ENCODE peak calls at places on chromosomes 1 and 21, in seven cellular contexts. A is IMR-90, F is H9, R is mesendoderm, K is neuronal stem cell, N is trophoblast cell, P is mesenchymal stem cell. O is an unnamed sample.

GRCh38 chr1:24551290-24551859 is 4.5 kb upstream of the NCMAP start:
- DNase-seq in A (no peak), F (no peak), R (no peak), K (no peak), N (no peak), P (no peak), O (no peak)

GRCh38 chr1:109392788-109393580 is 4.7 kb downstream of the SORT1 start:
- DNase-seq in A (peak), F (no peak), R (no peak), K (no peak), N (peak), P (peak), O (no peak)

GRCh38 chr1:36342426-36343185 is 19.2 kb upstream of the EVA1B start:
- DNase-seq in A (peak), F (peak), R (peak), K (no peak), N (peak), P (peak), O (no peak)

GRCh38 chr1:95116666-95117206 is 419 bp upstream of the TLCD4 start:
- DNase-seq in A (peak), F (peak), R (peak), K (peak), N (peak), P (peak), O (no peak)

GRCh38 chr1:166573199-166573598 is 266.1 kb upstream of the POGK start:
- DNase-seq in A (no peak), F (no peak), R (no peak), K (no peak), N (no peak), P (no peak), O (no peak)

GRCh38 chr1:2181752-2182151 is 12.8 kb downstream of the FAAP20 start:
- DNase-seq in A (no peak), F (no peak), R (no peak), K (no peak), N (no peak), P (no peak), O (no peak)

GRCh38 chr1:172898866-172899265 is 151.9 kb downstream of the TNFSF18 start:
- DNase-seq in A (peak), F (no peak), R (no peak), K (peak), N (no peak), P (no peak), O (no peak)

GRCh38 chr1:240608707-240609106 is 3.2 kb downstream of the GREM2 start:
- DNase-seq in A (no peak), F (peak), R (peak), K (no peak), N (peak), P (peak), O (no peak)

GRCh38 chr1:174996474-174996873 is 3.3 kb upstream of the CACYBP start:
- DNase-seq in A (peak), F (no peak), R (no peak), K (no peak), N (peak), P (peak), O (no peak)

GRCh38 chr1:233105225-233105624 is 154.8 kb downstream of the NTPCR start:
- DNase-seq in A (peak), F (no peak), R (no peak), K (no peak), N (peak), P (peak), O (no peak)

GRCh38 chr1:110068646-110069301 is 1.7 kb downstream of the ALX3 start:
- DNase-seq in A (no peak), F (peak), R (no peak), K (no peak), N (no peak), P (peak), O (no peak)

GRCh38 chr1:42686418-42686817 is 4.2 kb downstream of the YBX1 start:
- DNase-seq in A (no peak), F (no peak), R (no peak), K (no peak), N (no peak), P (no peak), O (no peak)

GRCh38 chr1:180270767-180271639 is 40.9 kb downstream of the LHX4 start:
- DNase-seq in A (peak), F (no peak), R (no peak), K (no peak), N (peak), P (peak), O (no peak)

GRCh38 chr1:227428803-227429202 is 110.5 kb upstream of the CDC42BPA start:
- DNase-seq in A (peak), F (no peak), R (no peak), K (no peak), N (no peak), P (peak), O (no peak)

GRCh38 chr21:43758811-43759210 is 17.3 kb downstream of the CSTB start:
- DNase-seq in A (no peak), F (no peak), R (no peak), K (no peak), N (no peak), P (no peak), O (no peak)

GRCh38 chr1:30397576-30397975 is 325.8 kb downstream of the MATN1 start:
- DNase-seq in A (no peak), F (no peak), R (no peak), K (no peak), N (no peak), P (no peak), O (no peak)

GRCh38 chr1:205665216-205665757 is 15.0 kb downstream of the SLC45A3 start:
- DNase-seq in A (no peak), F (no peak), R (no peak), K (no peak), N (no peak), P (no peak), O (no peak)

GRCh38 chr1:63621698-63622097 is 28.5 kb downstream of the PGM1 start:
- DNase-seq in A (peak), F (no peak), R (no peak), K (no peak), N (peak), P (peak), O (no peak)

GRCh38 chr1:89724369-89725015 is 91.6 kb downstream of the LRRC8C start:
- DNase-seq in A (peak), F (no peak), R (no peak), K (no peak), N (peak), P (no peak), O (no peak)

GRCh38 chr1:158933621-158934020 is 2.3 kb downstream of the PYHIN1 start:
- DNase-seq in A (no peak), F (no peak), R (no peak), K (no peak), N (no peak), P (no peak), O (no peak)

GRCh38 chr1:107965112-107965991 is at the start of gene VAV3:
- DNase-seq in A (peak), F (peak), R (peak), K (peak), N (peak), P (peak), O (peak)

GRCh38 chr1:33074193-33074945 is 6.6 kb upstream of the AZIN2 start:
- DNase-seq in A (no peak), F (no peak), R (no peak), K (no peak), N (no peak), P (no peak), O (no peak)

GRCh38 chr1:178093958-178094751 is at the start of gene RASAL2:
- DNase-seq in A (peak), F (peak), R (peak), K (peak), N (peak), P (peak), O (peak)

GRCh38 chr1:20686878-20687725 is 25.9 kb upstream of the DDOST start:
- DNase-seq in A (no peak), F (no peak), R (no peak), K (no peak), N (no peak), P (no peak), O (no peak)

GRCh38 chr1:228276901-228277490 is 69.2 kb downstream of the OBSCN start:
- DNase-seq in A (no peak), F (peak), R (no peak), K (no peak), N (no peak), P (no peak), O (peak)

GRCh38 chr1:225824522-225824921 is 14.6 kb downstream of the EPHX1 start:
- DNase-seq in A (no peak), F (no peak), R (no peak), K (no peak), N (no peak), P (no peak), O (no peak)

GRCh38 chr1:16275591-16275990 is 38.6 kb upstream of the CPLANE2 start:
- DNase-seq in A (no peak), F (no peak), R (no peak), K (no peak), N (no peak), P (no peak), O (no peak)

GRCh38 chr1:64598100-64598571 is 128.2 kb downstream of the CACHD1 start:
- DNase-seq in A (peak), F (no peak), R (peak), K (peak), N (peak), P (peak), O (no peak)

GRCh38 chr1:87973901-87974300 is 645.2 kb downstream of the LMO4 start:
- DNase-seq in A (no peak), F (no peak), R (no peak), K (no peak), N (no peak), P (no peak), O (no peak)

GRCh38 chr1:151976868-151977267 is 16.8 kb downstream of the S100A10 start:
- DNase-seq in A (peak), F (no peak), R (peak), K (no peak), N (peak), P (peak), O (no peak)

GRCh38 chr1:68232354-68233148 is at the start of gene WLS:
- DNase-seq in A (peak), F (peak), R (peak), K (no peak), N (peak), P (peak), O (no peak)

GRCh38 chr1:177780096-177780700 is 189.7 kb downstream of the SEC16B start:
- DNase-seq in A (peak), F (no peak), R (peak), K (no peak), N (peak), P (peak), O (no peak)

GRCh38 chr1:117818456-117818855 is 111.0 kb downstream of the GDAP2 start:
- DNase-seq in A (peak), F (no peak), R (no peak), K (no peak), N (no peak), P (no peak), O (no peak)

GRCh38 chr1:220767312-220768126 is 19.2 kb upstream of the MTARC1 start:
- DNase-seq in A (peak), F (no peak), R (no peak), K (no peak), N (peak), P (peak), O (no peak)

GRCh38 chr1:78650114-78650513 is 483 bp downstream of the IFI44 start:
- DNase-seq in A (no peak), F (no peak), R (no peak), K (no peak), N (no peak), P (no peak), O (no peak)

GRCh38 chr1:47881505-47882442 is 115.4 kb downstream of the TRABD2B start:
- DNase-seq in A (peak), F (no peak), R (no peak), K (no peak), N (no peak), P (peak), O (no peak)

GRCh38 chr1:244435562-244436205 is 16.0 kb downstream of the ADSS2 start:
- DNase-seq in A (peak), F (no peak), R (no peak), K (no peak), N (no peak), P (peak), O (no peak)

GRCh38 chr1:11138952-11139351 is 39.3 kb upstream of the EXOSC10 start:
- DNase-seq in A (peak), F (no peak), R (no peak), K (no peak), N (no peak), P (no peak), O (no peak)

GRCh38 chr1:228307218-228308023 is 99.2 kb downstream of the TRIM11 start:
- DNase-seq in A (no peak), F (no peak), R (no peak), K (no peak), N (no peak), P (no peak), O (no peak)

GRCh38 chr1:39996396-39997004 is 41.6 kb downstream of the MFSD2A start:
- DNase-seq in A (peak), F (no peak), R (no peak), K (no peak), N (peak), P (no peak), O (no peak)

GRCh38 chr1:40001456-40001855 is 39.1 kb upstream of the CAP1 start:
- DNase-seq in A (no peak), F (no peak), R (no peak), K (no peak), N (no peak), P (no peak), O (no peak)

GRCh38 chr1:39992229-39992628 is 37.3 kb downstream of the MFSD2A start:
- DNase-seq in A (peak), F (no peak), R (no peak), K (no peak), N (no peak), P (no peak), O (no peak)

GRCh38 chr1:39992888-39993287 is 37.9 kb downstream of the MFSD2A start:
- DNase-seq in A (no peak), F (no peak), R (no peak), K (no peak), N (peak), P (no peak), O (no peak)

DNA sequence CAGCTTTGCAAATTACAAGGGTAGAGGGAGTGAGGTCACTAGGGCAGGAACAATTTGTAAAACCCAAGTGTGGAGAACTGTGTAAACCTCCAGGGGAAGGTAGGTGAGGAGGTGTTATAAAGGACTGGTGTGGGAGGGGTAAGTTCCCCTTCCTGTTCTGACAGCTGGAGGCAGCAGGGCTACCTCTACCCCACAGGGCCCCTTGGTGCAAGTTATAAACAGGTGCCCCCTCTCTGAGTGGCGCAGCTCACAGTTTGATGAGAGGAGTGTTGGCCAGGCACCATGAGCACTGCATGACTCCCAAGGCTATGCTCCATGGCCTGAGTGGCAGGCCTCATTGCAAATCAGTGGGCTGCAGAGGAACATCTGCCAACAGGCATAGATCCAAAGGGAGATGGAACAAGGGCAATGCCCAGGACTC is 41.0 kb downstream of the MFSD2A start:
- DNase-seq in A (no peak), F (no peak), R (no peak), K (no peak), N (peak), P (no peak), O (no peak)
- H2AK5ac ChIP-seq in A (no peak), F (no peak), R (no peak), K (no peak), N (no peak), P (no peak), O (no peak)

GRCh38 chr21:31041295-31042079 is 3.2 kb upstream of the KRTAP19-8 start:
- DNase-seq in A (no peak), F (no peak), R (peak), K (no peak), N (no peak), P (no peak), O (no peak)
- H2AK5ac ChIP-seq in A (no peak), F (no peak), R (no peak), K (no peak), N (no peak), P (no peak), O (no peak)

GRCh38 chr1:51216631-51217030 is 19.4 kb upstream of the RNF11 start:
- DNase-seq in A (no peak), F (no peak), R (no peak), K (no peak), N (no peak), P (no peak), O (no peak)

GRCh38 chr1:51214615-51215131 is 21.4 kb upstream of the RNF11 start:
- DNase-seq in A (peak), F (no peak), R (no peak), K (no peak), N (peak), P (no peak), O (no peak)

GRCh38 chr1:51218570-51218969 is 17.5 kb upstream of the RNF11 start:
- DNase-seq in A (no peak), F (no peak), R (peak), K (no peak), N (no peak), P (no peak), O (no peak)

GRCh38 chr1:51215169-51215568 is 20.9 kb upstream of the RNF11 start:
- DNase-seq in A (peak), F (no peak), R (no peak), K (no peak), N (peak), P (no peak), O (no peak)

GRCh38 chr1:51217101-51217500 is 19.0 kb upstream of the RNF11 start:
- DNase-seq in A (no peak), F (no peak), R (no peak), K (no peak), N (peak), P (no peak), O (no peak)
- H2AK5ac ChIP-seq in A (no peak), F (no peak), R (no peak), K (no peak), N (no peak), P (no peak), O (no peak)

GRCh38 chr21:45118099-45118498 is 43.7 kb downstream of the ADARB1 start:
- DNase-seq in A (no peak), F (no peak), R (no peak), K (no peak), N (no peak), P (no peak), O (no peak)
- H2AK5ac ChIP-seq in A (no peak), F (no peak), R (no peak), K (no peak), N (no peak), P (no peak), O (no peak)

GRCh38 chr1:212537610-212538009 is 71.0 kb upstream of the ATF3 start:
- DNase-seq in A (no peak), F (no peak), R (no peak), K (no peak), N (no peak), P (no peak), O (no peak)
- H2AK5ac ChIP-seq in A (no peak), F (no peak), R (no peak), K (no peak), N (no peak), P (no peak), O (no peak)

O was measured in H1.